ENCODE peak calls at places on chromosomes 12 and 14, in nine cellular contexts. G is HCT116, I is A549, R is GM23338, P is K562, E is Panc1, Q is HepG2, Z is SK-N-SH, L is GM12878. K is an unnamed sample.

GRCh38 chr14:67370830-67371229 is 10.7 kb downstream of the EIF2S1 start:
- DNase-seq in P (no peak), E (no peak), Q (no peak), I (no peak), G (no peak), L (no peak), R (no peak), Z (no peak), K (no peak)

GRCh38 chr12:30822385-30823139 is 67.8 kb upstream of the CAPRIN2 start:
- DNase-seq in I (peak), P (no peak), L (no peak), E (no peak), Z (peak), G (no peak), R (peak), Q (no peak), K (no peak)

GRCh38 chr12:111434680-111435338 is 29.1 kb downstream of the SH2B3 start:
- DNase-seq in P (no peak), R (peak), Q (no peak), G (no peak), Z (no peak), E (no peak), L (peak), I (no peak), K (peak)

GRCh38 chr12:113889076-113889475 is 77.0 kb downstream of the RBM19 start:
- DNase-seq in Q (peak), Z (peak), I (no peak), L (no peak), P (no peak), E (no peak), R (peak), G (no peak), K (no peak)

GRCh38 chr14:61460853-61461611 is 139.7 kb downstream of the PRKCH start:
- DNase-seq in R (no peak), G (no peak), Z (no peak), I (no peak), Q (peak), E (no peak), L (no peak), P (peak), K (no peak)

GRCh38 chr12:49987620-49988303 is 15.0 kb downstream of the AQP6 start:
- DNase-seq in I (no peak), R (no peak), E (no peak), G (no peak), Z (no peak), P (no peak), Q (peak), L (no peak), K (no peak)

GRCh38 chr12:27575780-27576154 is 51.8 kb downstream of the PPFIBP1 start:
- DNase-seq in P (no peak), E (no peak), Q (no peak), L (no peak), R (no peak), G (no peak), I (no peak), Z (no peak), K (no peak)

GRCh38 chr12:105955608-105955931 is 183.2 kb downstream of the NUAK1 start:
- DNase-seq in E (no peak), Z (no peak), G (no peak), L (no peak), Q (no peak), R (no peak), I (no peak), P (peak), K (no peak)

GRCh38 chr14:65054471-65055085 is 47.7 kb downstream of the MAX start:
- DNase-seq in Q (no peak), Z (no peak), G (no peak), I (no peak), L (no peak), E (no peak), P (no peak), R (peak), K (peak)

GRCh38 chr12:81815611-81816010 is 56.5 kb upstream of the PPFIA2 start:
- DNase-seq in G (no peak), L (no peak), P (no peak), R (no peak), E (no peak), Q (no peak), Z (no peak), I (no peak), K (no peak)

GRCh38 chr14:66152269-66152668 is 333.9 kb upstream of the CCDC196 start:
- DNase-seq in G (no peak), P (no peak), R (no peak), Q (no peak), E (no peak), Z (no peak), I (no peak), L (no peak), K (no peak)

GRCh38 chr12:66584673-66585072 is 94.2 kb downstream of the GRIP1 start:
- DNase-seq in G (no peak), Z (no peak), I (peak), E (no peak), P (no peak), Q (no peak), R (no peak), L (no peak), K (no peak)

GRCh38 chr12:65449400-65449799 is 170.9 kb downstream of the MSRB3 start:
- DNase-seq in Z (no peak), R (no peak), E (no peak), G (no peak), I (no peak), P (no peak), L (no peak), Q (no peak), K (no peak)

GRCh38 chr14:105987563-105987962 is 461.2 kb downstream of the TMEM121 start:
- DNase-seq in Q (no peak), L (no peak), I (no peak), G (no peak), Z (no peak), R (no peak), E (no peak), P (no peak), K (no peak)

GRCh38 chr12:49705479-49706267 is 1.5 kb downstream of the FMNL3 start:
- DNase-seq in L (no peak), I (no peak), P (peak), G (no peak), E (no peak), Q (peak), R (peak), Z (peak), K (no peak)

GRCh38 chr12:118188690-118189371 is 52.9 kb downstream of the PEBP1 start:
- DNase-seq in G (no peak), Z (peak), I (no peak), Q (no peak), E (no peak), L (no peak), R (peak), P (no peak), K (no peak)

GRCh38 chr14:54172114-54172513 is 215.5 kb upstream of the BMP4 start:
- DNase-seq in L (no peak), Z (no peak), G (no peak), I (no peak), P (no peak), Q (no peak), E (no peak), R (no peak), K (no peak)

GRCh38 chr14:95291859-95292542 is 27.7 kb downstream of the CLMN start:
- DNase-seq in Q (no peak), G (peak), I (peak), Z (peak), P (peak), R (no peak), L (no peak), E (peak), K (peak)

GRCh38 chr12:113244015-113244983 is 23.0 kb downstream of the TPCN1 start:
- DNase-seq in E (no peak), P (no peak), G (no peak), L (no peak), Z (peak), I (no peak), Q (no peak), R (no peak), K (no peak)

GRCh38 chr12:69508581-69508980 is 38.4 kb downstream of the FRS2 start:
- DNase-seq in R (no peak), P (no peak), I (no peak), E (no peak), Q (no peak), Z (no peak), G (no peak), L (no peak), K (no peak)

GRCh38 chr12:111405856-111406473 is at the start of gene SH2B3:
- DNase-seq in Z (no peak), E (no peak), Q (no peak), I (no peak), R (no peak), P (peak), L (no peak), G (no peak), K (no peak)

GRCh38 chr14:93223565-93223964 is 16.5 kb downstream of the UBR7 start:
- DNase-seq in I (no peak), G (no peak), L (no peak), Q (no peak), Z (no peak), P (no peak), R (peak), E (no peak), K (no peak)

GRCh38 chr12:92136883-92137582 is 8.6 kb downstream of the BTG1 start:
- DNase-seq in I (peak), Z (no peak), L (no peak), G (peak), E (no peak), Q (peak), P (no peak), R (peak), K (no peak)

GRCh38 chr12:104243971-104244370 is 28.4 kb downstream of the TXNRD1 start:
- DNase-seq in P (no peak), E (no peak), R (no peak), G (no peak), Q (no peak), L (no peak), I (no peak), Z (no peak), K (no peak)

GRCh38 chr12:58254463-58254862 is 313.1 kb downstream of the ATP23 start:
- DNase-seq in R (no peak), E (no peak), I (no peak), Z (no peak), L (no peak), Q (no peak), G (no peak), P (no peak), K (no peak)
- TF ChIP-seq REST in R (no peak), E (no peak), I (no peak), Z (no peak), L (no peak), Q (no peak), G (no peak), P (no peak), K (no peak)

DNA sequence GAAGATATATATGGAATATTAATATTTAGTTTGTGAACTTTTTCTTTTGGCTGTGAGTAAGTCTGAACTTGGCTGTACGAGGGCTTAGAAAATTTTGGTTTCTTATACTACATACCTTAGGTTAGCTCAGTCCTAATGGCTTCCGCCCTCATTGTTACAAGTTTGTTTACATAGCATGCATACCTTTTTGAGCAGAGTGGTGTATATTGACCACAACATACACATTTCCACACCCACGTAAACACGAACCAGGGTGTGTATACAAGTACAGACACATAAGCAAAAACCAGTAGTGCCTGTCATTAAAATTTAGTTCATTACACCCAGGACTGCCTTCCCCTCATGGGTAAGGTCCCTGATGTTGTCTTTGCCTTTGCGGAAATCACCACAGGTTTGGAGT is 230.2 kb upstream of the RGS6 start:
- DNase-seq in I (no peak), R (no peak), P (no peak), Z (no peak), G (no peak), L (no peak), E (no peak), Q (no peak), K (no peak)
- TF ChIP-seq REST in I (no peak), R (no peak), P (no peak), Z (no peak), G (no peak), L (no peak), E (no peak), Q (no peak), K (no peak)

GRCh38 chr14:32422440-32422839 is 93.3 kb downstream of the AKAP6 start:
- DNase-seq in Z (no peak), R (no peak), I (no peak), G (no peak), P (no peak), Q (no peak), E (no peak), L (no peak), K (no peak)

GRCh38 chr14:32428149-32428548 is 99.1 kb downstream of the AKAP6 start:
- DNase-seq in R (no peak), G (no peak), P (no peak), Z (no peak), E (no peak), Q (no peak), I (no peak), L (no peak), K (no peak)

GRCh38 chr14:32428875-32429274 is 99.8 kb downstream of the AKAP6 start:
- DNase-seq in G (no peak), R (no peak), I (no peak), P (no peak), L (no peak), Z (no peak), Q (no peak), E (no peak), K (no peak)

GRCh38 chr14:32426596-32427408 is 97.7 kb downstream of the AKAP6 start:
- DNase-seq in R (no peak), G (no peak), Q (no peak), L (no peak), P (no peak), Z (peak), E (no peak), I (no peak), K (no peak)

GRCh38 chr14:32426028-32426427 is 96.9 kb downstream of the AKAP6 start:
- DNase-seq in Q (no peak), P (no peak), G (no peak), I (no peak), Z (no peak), E (no peak), R (no peak), L (no peak), K (no peak)
- TF ChIP-seq REST in Q (no peak), P (no peak), G (no peak), I (no peak), Z (no peak), E (no peak), R (no peak), L (no peak), K (no peak)

GRCh38 chr12:95789126-95790024 is 1.2 kb downstream of the NTN4 start:
- DNase-seq in L (no peak), E (no peak), G (no peak), R (peak), Z (peak), I (peak), P (no peak), Q (no peak), K (no peak)

GRCh38 chr12:95790025-95790911 is at the start of gene NTN4:
- DNase-seq in L (no peak), Q (no peak), G (no peak), I (peak), E (no peak), P (no peak), R (peak), Z (peak), K (peak)

GRCh38 chr12:95787274-95787814 is 3.2 kb downstream of the NTN4 start:
- DNase-seq in P (no peak), I (no peak), R (no peak), E (no peak), Q (no peak), G (no peak), L (no peak), Z (no peak), K (no peak)

GRCh38 chr12:95788637-95789036 is 1.9 kb downstream of the NTN4 start:
- DNase-seq in Z (no peak), I (no peak), P (no peak), E (no peak), Q (no peak), R (no peak), L (no peak), G (no peak), K (no peak)

DNA sequence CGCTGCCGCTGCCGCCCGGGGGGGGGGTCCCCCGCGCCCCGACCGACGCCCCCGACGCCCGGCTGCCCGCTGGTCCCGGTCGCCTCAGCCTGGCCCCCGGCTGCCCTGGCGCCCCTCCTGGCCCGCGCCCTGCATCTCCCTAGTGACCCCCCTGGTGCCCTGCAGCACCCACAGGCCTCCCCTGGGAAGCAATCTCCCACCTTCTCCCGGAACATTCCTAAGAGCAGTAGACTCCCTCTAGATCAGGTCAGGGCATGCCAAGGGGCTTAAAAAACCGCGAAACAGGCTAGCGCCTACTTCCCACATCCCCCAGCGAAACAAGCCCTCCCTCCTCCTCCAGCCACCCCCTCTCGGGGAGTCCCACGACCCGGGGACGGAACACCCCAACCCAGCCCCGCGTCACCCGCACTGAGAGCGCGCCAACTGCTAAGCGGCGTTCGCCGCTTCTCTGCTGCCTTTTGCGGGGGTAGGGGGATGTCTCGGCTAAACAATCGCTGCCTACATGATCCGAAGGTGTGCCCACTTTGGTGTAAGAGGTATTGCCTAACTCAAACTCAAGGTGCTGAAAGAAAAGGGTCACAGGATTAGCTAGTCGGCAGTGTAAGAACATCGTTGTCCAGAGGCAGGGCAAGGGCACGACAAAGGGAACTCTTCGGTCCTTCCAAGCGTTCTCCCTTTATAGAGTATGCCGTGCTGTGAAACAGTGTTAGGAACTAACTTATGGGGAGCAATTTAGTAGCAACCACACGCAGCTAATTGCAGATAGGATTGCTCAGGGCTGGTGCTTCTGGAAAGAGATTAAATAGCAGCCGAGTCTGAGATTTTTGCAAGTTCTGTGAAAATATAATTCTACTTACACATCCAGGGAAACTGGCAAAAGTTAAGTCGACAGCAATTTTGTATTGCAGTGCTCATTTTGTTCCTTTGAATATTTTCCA is 617 bp upstream of the NTN4 start:
- DNase-seq in Z (no peak), Q (no peak), E (no peak), P (no peak), G (no peak), L (no peak), I (peak), R (peak), K (no peak)
- TF ChIP-seq REST in Z (no peak), Q (no peak), E (no peak), P (no peak), G (no peak), L (no peak), I (no peak), R (no peak), K (no peak)

DNA sequence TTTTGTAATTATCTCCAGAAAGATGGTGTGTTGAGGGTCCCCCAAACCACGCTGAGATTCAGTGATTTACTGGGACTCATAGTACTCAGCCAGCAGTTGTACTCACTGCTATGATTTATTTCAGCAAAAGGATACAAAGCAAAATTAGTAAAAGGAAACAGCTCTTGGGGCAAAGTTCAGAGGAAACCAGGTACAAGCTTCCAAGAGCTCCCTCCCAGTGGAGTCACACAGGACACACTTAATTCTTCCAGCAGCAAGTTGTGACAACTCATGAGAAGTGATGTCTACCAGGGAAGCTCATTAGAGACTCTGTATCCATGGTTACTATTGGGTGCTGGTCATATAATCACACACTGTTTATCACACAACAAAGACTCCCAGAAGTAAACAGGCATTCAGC is 38.7 kb downstream of the TTC8 start:
- DNase-seq in E (no peak), L (no peak), G (no peak), I (no peak), R (no peak), Q (no peak), Z (no peak), P (no peak), K (no peak)
- TF ChIP-seq REST in E (no peak), L (no peak), G (no peak), I (no peak), R (no peak), Q (no peak), Z (no peak), P (no peak), K (no peak)

DNA sequence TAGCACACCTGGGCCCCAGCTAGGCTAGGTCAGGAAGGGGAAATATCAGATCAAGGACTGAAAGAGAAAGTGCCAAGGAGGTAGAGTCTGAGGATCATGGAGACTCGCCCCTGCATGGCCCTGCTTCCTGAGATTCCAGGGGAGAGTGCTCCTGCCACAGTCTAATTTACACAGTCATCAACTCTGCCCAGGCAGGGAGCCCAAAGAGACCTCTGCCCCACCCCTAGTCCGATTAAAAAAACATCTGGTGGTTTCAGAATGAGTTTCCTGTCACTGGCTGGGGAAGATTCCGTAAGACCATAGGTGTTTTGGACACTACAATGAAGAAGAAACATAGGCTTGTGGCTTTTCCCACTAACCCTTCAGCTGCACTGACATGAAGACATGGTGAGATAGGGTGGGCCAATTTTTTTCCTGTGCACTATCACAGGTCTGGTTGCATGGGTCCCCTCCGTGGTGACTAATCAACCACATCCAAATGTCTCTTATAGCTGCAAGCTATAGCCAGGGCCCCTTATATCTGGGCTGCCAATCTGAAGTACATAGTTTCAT is 31.5 kb upstream of the GZMB start:
- DNase-seq in Z (no peak), G (no peak), R (no peak), I (no peak), P (no peak), E (no peak), Q (no peak), L (peak), K (peak)
- TF ChIP-seq REST in Z (no peak), G (no peak), R (no peak), I (no peak), P (no peak), E (no peak), Q (no peak), L (no peak), K (no peak)